ENCODE peak calls at places on chromosomes 1 and 21, in five cellular contexts. Q is K562, K is IMR-90, F is A549, J is HepG2. V is an unnamed sample.

GRCh38 chr1:209612646-209613350 is 29.3 kb downstream of the CAMK1G start:
- DNase-seq in Q (no peak), J (no peak), K (no peak), F (no peak), V (no peak)

GRCh38 chr1:159991513-159991912 is 37.5 kb upstream of the SLAMF9 start:
- DNase-seq in K (peak; percentile 15), F (peak; percentile 11), Q (no peak), J (peak; percentile 7), V (no peak)

GRCh38 chr1:68383092-68383491 is 66.7 kb downstream of the RPE65 start:
- DNase-seq in F (no peak), K (no peak), Q (no peak), J (no peak), V (no peak)

GRCh38 chr1:223341111-223341510 is 22.9 kb downstream of the SUSD4 start:
- DNase-seq in Q (no peak), F (no peak), K (peak; percentile 56), J (no peak), V (no peak)

GRCh38 chr1:193707271-193708015 is 521.0 kb upstream of the B3GALT2 start:
- DNase-seq in Q (no peak), K (peak; percentile 75), F (peak; percentile 88), J (no peak), V (no peak)

GRCh38 chr1:196659471-196659870 is 7.6 kb downstream of the CFH start:
- DNase-seq in J (no peak), Q (no peak), F (no peak), K (no peak), V (no peak)

GRCh38 chr1:143720087-143721023 is 251.4 kb downstream of the FAM72C start:
- DNase-seq in F (peak; percentile 66), J (no peak), Q (peak; percentile 48), K (peak; percentile 11), V (no peak)

GRCh38 chr1:19616489-19616888 is 27.6 kb upstream of the NBL1 start:
- DNase-seq in J (no peak), F (no peak), K (peak; percentile 69), Q (no peak), V (no peak)

GRCh38 chr1:110211503-110212164 is 1.5 kb downstream of the KCNC4 start:
- DNase-seq in J (no peak), K (no peak), Q (no peak), F (no peak), V (no peak)

GRCh38 chr1:224067207-224067606 is 46.7 kb upstream of the FBXO28 start:
- DNase-seq in Q (no peak), K (no peak), F (no peak), J (no peak), V (no peak)

GRCh38 chr1:161185732-161186311 is 8.5 kb upstream of the B4GALT3 start:
- DNase-seq in Q (no peak), K (no peak), J (no peak), F (no peak), V (no peak)

GRCh38 chr1:204977327-204977726 is 65.7 kb upstream of the CNTN2 start:
- DNase-seq in F (no peak), K (no peak), Q (no peak), J (no peak), V (no peak)

GRCh38 chr1:109637446-109637845 is 17.8 kb downstream of the AMPD2 start:
- DNase-seq in Q (no peak), J (no peak), K (no peak), F (no peak), V (no peak)

GRCh38 chr1:227697321-227697864 is 37.7 kb downstream of the JMJD4 start:
- DNase-seq in J (no peak), Q (no peak), K (no peak), F (no peak), V (no peak)

GRCh38 chr1:228280106-228280901 is 72.5 kb downstream of the OBSCN start:
- DNase-seq in Q (no peak), F (no peak), J (no peak), K (no peak), V (no peak)

GRCh38 chr1:208036177-208036808 is 125.4 kb upstream of the CD34 start:
- DNase-seq in J (peak; percentile 30), K (peak; percentile 31), F (peak; percentile 42), Q (peak; percentile 64), V (peak; percentile 58)

GRCh38 chr1:40638097-40639036 is 27.1 kb downstream of the RIMS3 start:
- DNase-seq in J (no peak), K (no peak), F (no peak), Q (no peak), V (no peak)

GRCh38 chr1:18407166-18408045 is 73.3 kb upstream of the KLHDC7A start:
- DNase-seq in F (no peak), K (no peak), J (no peak), Q (no peak), V (no peak)

GRCh38 chr1:81439046-81439823 is 361.5 kb upstream of the ADGRL2 start:
- DNase-seq in J (no peak), K (no peak), Q (no peak), F (no peak), V (no peak)

GRCh38 chr1:21342961-21343838 is 52.9 kb upstream of the ECE1 start:
- DNase-seq in F (no peak), Q (no peak), K (no peak), J (no peak), V (no peak)

GRCh38 chr1:151945725-151946365 is 36.5 kb upstream of the THEM4 start:
- DNase-seq in K (peak; percentile 94), J (peak; percentile 20), Q (peak; percentile 79), F (peak; percentile 97), V (peak; percentile 40)

GRCh38 chr1:153545067-153546055 is at the start of gene S100A4:
- DNase-seq in Q (peak; percentile 92), K (peak; percentile 83), F (peak; percentile 94), J (peak; percentile 93), V (peak; percentile 83)

GRCh38 chr1:157457279-157457678 is 95.0 kb downstream of the FCRL5 start:
- DNase-seq in J (no peak), Q (no peak), K (no peak), F (no peak), V (no peak)

GRCh38 chr1:47819503-47819888 is 177.7 kb downstream of the TRABD2B start:
- DNase-seq in Q (no peak), J (peak; percentile 66), K (no peak), F (no peak), V (no peak)

GRCh38 chr1:203547147-203547546 is 53.2 kb downstream of the OPTC start:
- DNase-seq in K (no peak), J (no peak), F (no peak), Q (no peak), V (no peak)

GRCh38 chr1:34987018-34987417 is 1.9 kb upstream of the TMEM35B start:
- DNase-seq in Q (no peak), F (no peak), K (peak; percentile 34), J (no peak), V (no peak)

GRCh38 chr1:244347942-244348341 is 103.8 kb downstream of the ADSS2 start:
- DNase-seq in K (peak; percentile 33), J (no peak), F (no peak), Q (no peak), V (no peak)

GRCh38 chr1:66445492-66446181 is 88.3 kb upstream of the SGIP1 start:
- DNase-seq in J (no peak), Q (no peak), K (no peak), F (no peak), V (no peak)

GRCh38 chr1:207050428-207050767 is 610 bp downstream of the YOD1 start:
- DNase-seq in J (no peak), K (no peak), F (no peak), Q (no peak), V (no peak)

GRCh38 chr1:154483941-154484803 is 17.8 kb upstream of the TDRD10 start:
- DNase-seq in F (peak; percentile 30), K (peak; percentile 86), Q (no peak), J (no peak), V (no peak)

GRCh38 chr1:33049381-33049780 is 12.7 kb upstream of the AK2 start:
- DNase-seq in F (no peak), J (no peak), K (no peak), Q (no peak), V (no peak)

GRCh38 chr21:43851593-43851992 is 13.4 kb upstream of the AGPAT3 start:
- DNase-seq in F (no peak), J (no peak), Q (no peak), K (no peak), V (no peak)

GRCh38 chr21:43855955-43856354 is 9.1 kb upstream of the AGPAT3 start:
- DNase-seq in J (no peak), Q (no peak), K (no peak), F (no peak), V (no peak)

GRCh38 chr21:43854773-43855633 is 10.0 kb upstream of the AGPAT3 start:
- DNase-seq in Q (peak; percentile 88), K (no peak), J (no peak), F (no peak), V (no peak)

GRCh38 chr21:43850728-43851295 is 14.2 kb upstream of the AGPAT3 start:
- DNase-seq in Q (no peak), F (no peak), J (no peak), K (no peak), V (no peak)

GRCh38 chr21:43853851-43854772 is 10.9 kb upstream of the AGPAT3 start:
- DNase-seq in K (no peak), F (no peak), Q (no peak), J (no peak), V (no peak)
- TF ChIP-seq RFX5 in K (no peak), F (no peak), Q (no peak), J (no peak), V (no peak)

GRCh38 chr1:86016076-86016746 is 140.4 kb downstream of the COL24A1 start:
- DNase-seq in F (no peak), J (no peak), Q (no peak), K (peak; percentile 29), V (no peak)
- TF ChIP-seq RFX5 in F (no peak), J (no peak), Q (no peak), K (no peak), V (no peak)

GRCh38 chr1:184069675-184070074 is 18.1 kb downstream of the TSEN15 start:
- DNase-seq in F (no peak), J (no peak), K (peak; percentile 59), Q (no peak), V (no peak)
- TF ChIP-seq RFX5 in F (no peak), J (no peak), K (no peak), Q (no peak), V (no peak)

GRCh38 chr21:14725219-14725618 is 179.1 kb upstream of the SAMSN1 start:
- DNase-seq in Q (no peak), F (no peak), J (no peak), K (no peak), V (no peak)

GRCh38 chr21:14718957-14719356 is 172.8 kb upstream of the SAMSN1 start:
- DNase-seq in K (no peak), F (no peak), Q (no peak), J (no peak), V (no peak)

GRCh38 chr21:14722841-14723483 is 176.8 kb upstream of the SAMSN1 start:
- DNase-seq in K (no peak), F (no peak), Q (no peak), J (no peak), V (no peak)
- TF ChIP-seq RFX5 in K (no peak), F (no peak), Q (no peak), J (no peak), V (no peak)

V was measured in SK-N-SH.